ENCODE peak calls at places on chromosomes 13 and 19, in five cellular contexts. One of them, this sample, is unnamed.

GRCh38 chr19:34273121-34273845 is 18.9 kb downstream of the GARRE1 start:
- DNase-seq in upper lobe of right lung: no peak
- DNase-seq in tibial artery: no peak
- DNase-seq in cardiac muscle cell: no peak
- DNase-seq in choroid plexus epithelial cell: no peak
- DNase-seq in this sample: no peak

GRCh38 chr13:95122063-95122462 is 179.2 kb downstream of the ABCC4 start:
- DNase-seq in upper lobe of right lung: no peak
- DNase-seq in tibial artery: no peak
- DNase-seq in choroid plexus epithelial cell: no peak
- DNase-seq in cardiac muscle cell: no peak
- DNase-seq in this sample: no peak

GRCh38 chr19:5309438-5310204 is 31.0 kb downstream of the PTPRS start:
- DNase-seq in cardiac muscle cell: no peak
- DNase-seq in upper lobe of right lung: no peak
- DNase-seq in tibial artery: no peak
- DNase-seq in choroid plexus epithelial cell: no peak
- DNase-seq in this sample: peak; percentile 21

GRCh38 chr19:38385804-38386257 is 2.0 kb downstream of the GGN start:
- DNase-seq in tibial artery: no peak
- DNase-seq in cardiac muscle cell: no peak
- DNase-seq in choroid plexus epithelial cell: no peak
- DNase-seq in upper lobe of right lung: no peak
- DNase-seq in this sample: no peak

GRCh38 chr13:68234278-68234677 is 1004.1 kb upstream of the PCDH9 start:
- DNase-seq in choroid plexus epithelial cell: peak; percentile 65
- DNase-seq in tibial artery: no peak
- DNase-seq in cardiac muscle cell: peak; percentile 5
- DNase-seq in upper lobe of right lung: no peak
- DNase-seq in this sample: no peak

GRCh38 chr13:112970552-112971287 is 1.7 kb downstream of the MCF2L start:
- DNase-seq in choroid plexus epithelial cell: no peak
- DNase-seq in tibial artery: peak; percentile 25
- DNase-seq in upper lobe of right lung: peak; percentile 31
- DNase-seq in cardiac muscle cell: no peak
- DNase-seq in this sample: no peak

GRCh38 chr13:60869941-60870613 is 473.1 kb downstream of the TDRD3 start:
- DNase-seq in choroid plexus epithelial cell: no peak
- DNase-seq in tibial artery: no peak
- DNase-seq in cardiac muscle cell: no peak
- DNase-seq in upper lobe of right lung: no peak
- DNase-seq in this sample: no peak

GRCh38 chr19:28535352-28535775 is 677.6 kb downstream of the UQCRFS1 start:
- DNase-seq in choroid plexus epithelial cell: no peak
- DNase-seq in upper lobe of right lung: no peak
- DNase-seq in tibial artery: no peak
- DNase-seq in cardiac muscle cell: no peak
- DNase-seq in this sample: no peak

GRCh38 chr13:36282818-36283432 is 14.7 kb downstream of the CCDC169 start:
- DNase-seq in cardiac muscle cell: peak; percentile 62
- DNase-seq in choroid plexus epithelial cell: peak; percentile 65
- DNase-seq in upper lobe of right lung: no peak
- DNase-seq in tibial artery: no peak
- DNase-seq in this sample: peak; percentile 77

GRCh38 chr13:98954313-98954712 is 23.6 kb downstream of the DOCK9 start:
- DNase-seq in cardiac muscle cell: no peak
- DNase-seq in upper lobe of right lung: no peak
- DNase-seq in tibial artery: no peak
- DNase-seq in choroid plexus epithelial cell: peak; percentile 54
- DNase-seq in this sample: no peak

GRCh38 chr19:39297931-39298634 is 1.9 kb downstream of the IFNL1 start:
- DNase-seq in upper lobe of right lung: peak; percentile 69
- DNase-seq in tibial artery: peak; percentile 45
- DNase-seq in cardiac muscle cell: no peak
- DNase-seq in choroid plexus epithelial cell: no peak
- DNase-seq in this sample: no peak

GRCh38 chr13:67390462-67391093 is 160.4 kb upstream of the PCDH9 start:
- DNase-seq in upper lobe of right lung: no peak
- DNase-seq in tibial artery: no peak
- DNase-seq in cardiac muscle cell: no peak
- DNase-seq in choroid plexus epithelial cell: peak; percentile 88
- DNase-seq in this sample: peak; percentile 4

GRCh38 chr13:111402441-111402840 is 82.0 kb downstream of the TEX29 start:
- DNase-seq in upper lobe of right lung: peak; percentile 40
- DNase-seq in tibial artery: peak; percentile 47
- DNase-seq in choroid plexus epithelial cell: no peak
- DNase-seq in cardiac muscle cell: no peak
- DNase-seq in this sample: no peak

GRCh38 chr19:4268816-4269430 is 10.1 kb upstream of the SHD start:
- DNase-seq in choroid plexus epithelial cell: no peak
- DNase-seq in upper lobe of right lung: no peak
- DNase-seq in cardiac muscle cell: no peak
- DNase-seq in tibial artery: no peak
- DNase-seq in this sample: no peak

GRCh38 chr19:4267101-4267900 is 11.8 kb upstream of the SHD start:
- DNase-seq in cardiac muscle cell: peak; percentile 72
- DNase-seq in tibial artery: no peak
- DNase-seq in choroid plexus epithelial cell: peak; percentile 60
- DNase-seq in upper lobe of right lung: peak; percentile 75
- DNase-seq in this sample: peak; percentile 40

GRCh38 chr19:4264812-4265211 is 14.3 kb upstream of the SHD start:
- DNase-seq in upper lobe of right lung: no peak
- DNase-seq in choroid plexus epithelial cell: no peak
- DNase-seq in tibial artery: no peak
- DNase-seq in cardiac muscle cell: no peak
- DNase-seq in this sample: no peak

GRCh38 chr19:4266253-4267000 is 12.6 kb upstream of the SHD start:
- DNase-seq in cardiac muscle cell: no peak
- DNase-seq in upper lobe of right lung: no peak
- DNase-seq in tibial artery: no peak
- DNase-seq in choroid plexus epithelial cell: no peak
- DNase-seq in this sample: no peak

DNA sequence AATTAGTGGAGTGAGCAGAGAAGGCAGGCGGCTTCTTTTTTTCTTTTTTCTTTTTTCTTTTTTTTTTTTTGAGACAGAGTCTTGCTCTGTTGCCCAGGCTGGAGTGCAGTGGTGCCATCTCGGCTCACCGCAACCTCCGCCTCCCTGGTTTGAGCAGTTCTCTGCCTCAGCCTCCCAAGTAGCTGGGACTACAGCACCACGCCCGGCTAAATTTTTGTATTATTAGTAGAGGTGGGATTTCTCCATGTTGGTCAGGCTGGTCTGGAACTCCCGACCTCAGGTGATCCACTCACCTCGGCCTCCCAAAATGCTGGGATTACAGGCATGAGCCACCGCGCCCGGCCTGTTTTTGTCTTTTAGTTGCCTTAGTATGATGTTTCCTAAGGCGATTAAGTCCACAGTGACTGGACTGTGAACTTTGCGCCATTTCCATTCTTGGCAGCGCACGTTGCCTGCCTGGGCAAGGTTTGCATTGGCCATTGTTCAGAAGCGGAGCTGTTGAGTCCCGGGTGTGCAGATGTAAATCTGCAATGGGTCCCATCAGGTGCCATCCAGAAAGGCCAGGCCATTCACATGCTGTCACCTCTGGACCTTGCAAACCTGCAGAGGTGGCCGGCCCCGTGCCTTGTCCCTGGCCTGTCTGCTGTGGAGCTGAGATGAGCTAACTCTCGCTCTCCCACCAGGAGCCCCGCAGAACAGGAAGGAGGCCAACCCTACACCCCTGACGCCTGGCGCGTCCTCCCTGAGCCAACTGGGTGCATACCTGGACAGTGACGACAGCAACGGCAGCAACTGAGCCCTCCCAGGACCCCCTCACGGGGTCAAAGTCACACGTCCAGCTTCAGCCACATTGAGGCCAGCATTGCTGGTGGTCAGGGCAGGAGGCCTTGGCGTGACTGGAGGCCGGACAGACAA is 10.9 kb upstream of the SHD start:
- DNase-seq in choroid plexus epithelial cell: no peak
- DNase-seq in cardiac muscle cell: no peak
- DNase-seq in upper lobe of right lung: no peak
- DNase-seq in tibial artery: no peak
- DNase-seq in this sample: no peak
- TF ChIP-seq CTCF in choroid plexus epithelial cell: no peak
- TF ChIP-seq CTCF in cardiac muscle cell: no peak
- TF ChIP-seq CTCF in upper lobe of right lung: no peak
- TF ChIP-seq CTCF in tibial artery: no peak
- TF ChIP-seq CTCF in this sample: no peak

GRCh38 chr19:10639836-10640235 is 14.3 kb upstream of the ILF3 start:
- DNase-seq in tibial artery: no peak
- DNase-seq in cardiac muscle cell: no peak
- DNase-seq in upper lobe of right lung: no peak
- DNase-seq in choroid plexus epithelial cell: no peak
- DNase-seq in this sample: no peak

GRCh38 chr19:10643166-10643967 is 10.8 kb upstream of the ILF3 start:
- DNase-seq in cardiac muscle cell: no peak
- DNase-seq in tibial artery: no peak
- DNase-seq in upper lobe of right lung: no peak
- DNase-seq in choroid plexus epithelial cell: no peak
- DNase-seq in this sample: no peak

GRCh38 chr19:10642473-10642872 is 11.7 kb upstream of the ILF3 start:
- DNase-seq in upper lobe of right lung: no peak
- DNase-seq in tibial artery: no peak
- DNase-seq in cardiac muscle cell: no peak
- DNase-seq in choroid plexus epithelial cell: no peak
- DNase-seq in this sample: no peak

GRCh38 chr19:10640361-10640760 is 13.8 kb upstream of the ILF3 start:
- DNase-seq in upper lobe of right lung: no peak
- DNase-seq in choroid plexus epithelial cell: no peak
- DNase-seq in cardiac muscle cell: no peak
- DNase-seq in tibial artery: no peak
- DNase-seq in this sample: no peak

DNA sequence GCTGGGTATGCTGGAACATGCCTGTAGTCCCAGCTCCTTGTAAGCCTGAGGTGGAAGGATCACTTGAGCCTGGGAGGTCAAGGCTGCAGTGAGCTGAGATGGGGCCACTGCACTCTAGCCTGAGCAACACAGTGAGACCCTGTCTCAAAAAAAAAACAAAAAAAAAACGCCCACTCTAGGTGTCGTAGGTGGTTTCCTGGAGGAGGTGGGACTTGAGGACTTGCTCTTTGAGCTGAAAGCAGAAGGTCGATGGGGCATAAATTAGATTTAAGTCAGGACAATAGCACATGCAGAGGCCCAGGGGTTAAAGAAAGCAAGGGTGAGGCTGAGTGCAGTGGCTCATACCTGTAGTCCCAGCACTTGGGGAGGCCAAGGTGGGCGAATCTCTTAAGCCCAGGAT is 12.9 kb upstream of the ILF3 start:
- DNase-seq in tibial artery: no peak
- DNase-seq in upper lobe of right lung: no peak
- DNase-seq in cardiac muscle cell: no peak
- DNase-seq in choroid plexus epithelial cell: no peak
- DNase-seq in this sample: no peak
- H3K4me3 ChIP-seq in tibial artery: no peak overlapping the region
- H3K4me3 ChIP-seq in upper lobe of right lung: no peak overlapping the region
- H3K4me3 ChIP-seq in cardiac muscle cell: no peak overlapping the region
- H3K4me3 ChIP-seq in choroid plexus epithelial cell: no peak overlapping the region
- H3K4me3 ChIP-seq in this sample: no peak overlapping the region

DNA sequence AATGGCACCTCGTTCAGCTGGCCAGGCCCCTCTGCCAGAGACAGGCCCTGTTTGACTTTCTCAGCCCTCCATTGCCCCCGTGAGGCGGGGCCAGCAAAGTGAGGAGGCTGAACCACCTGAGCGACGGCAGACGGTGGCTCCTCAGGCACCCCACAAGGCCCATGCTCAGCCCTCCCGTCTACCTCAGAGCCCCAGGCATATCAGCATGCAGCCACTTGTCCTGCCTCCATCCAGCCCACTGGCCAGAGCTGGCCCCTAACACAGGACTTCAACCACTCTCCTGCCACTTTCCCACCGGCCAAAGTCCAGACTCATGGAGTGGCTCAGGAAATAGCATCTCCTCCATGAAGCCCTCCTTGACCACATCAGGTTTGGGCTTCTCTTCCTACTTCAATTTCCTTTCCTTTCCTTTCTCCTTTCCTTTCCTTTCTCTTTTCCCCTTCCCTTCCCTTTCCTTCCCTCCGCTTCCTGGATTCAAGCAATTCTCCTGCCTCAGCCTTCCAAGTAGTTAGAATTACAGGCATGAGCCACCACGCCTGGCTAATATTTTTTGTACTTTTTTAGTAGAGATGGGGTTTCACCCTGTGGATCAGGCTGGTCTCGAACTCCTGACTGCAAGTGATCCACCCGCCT is 9.3 kb downstream of the SLC7A10 start:
- DNase-seq in upper lobe of right lung: no peak
- DNase-seq in choroid plexus epithelial cell: no peak
- DNase-seq in tibial artery: no peak
- DNase-seq in cardiac muscle cell: no peak
- DNase-seq in this sample: no peak
- TF ChIP-seq CTCF in upper lobe of right lung: no peak
- TF ChIP-seq CTCF in choroid plexus epithelial cell: no peak
- TF ChIP-seq CTCF in tibial artery: no peak
- TF ChIP-seq CTCF in cardiac muscle cell: no peak
- TF ChIP-seq CTCF in this sample: no peak

GRCh38 chr19:16586477-16586871 is 14.3 kb upstream of the SLC35E1 start:
- DNase-seq in upper lobe of right lung: no peak
- DNase-seq in tibial artery: no peak
- DNase-seq in choroid plexus epithelial cell: no peak
- DNase-seq in cardiac muscle cell: no peak
- DNase-seq in this sample: no peak

GRCh38 chr19:16588824-16589577 is 16.8 kb upstream of the SLC35E1 start:
- DNase-seq in upper lobe of right lung: no peak
- DNase-seq in cardiac muscle cell: no peak
- DNase-seq in tibial artery: no peak
- DNase-seq in choroid plexus epithelial cell: no peak
- DNase-seq in this sample: no peak

GRCh38 chr19:16589917-16590316 is 17.7 kb upstream of the SLC35E1 start:
- DNase-seq in choroid plexus epithelial cell: no peak
- DNase-seq in tibial artery: no peak
- DNase-seq in cardiac muscle cell: no peak
- DNase-seq in upper lobe of right lung: no peak
- DNase-seq in this sample: no peak

GRCh38 chr19:16587031-16588023 is 15.1 kb upstream of the SLC35E1 start:
- DNase-seq in upper lobe of right lung: no peak
- DNase-seq in choroid plexus epithelial cell: peak; percentile 32
- DNase-seq in cardiac muscle cell: peak; percentile 63
- DNase-seq in tibial artery: no peak
- DNase-seq in this sample: no peak

DNA sequence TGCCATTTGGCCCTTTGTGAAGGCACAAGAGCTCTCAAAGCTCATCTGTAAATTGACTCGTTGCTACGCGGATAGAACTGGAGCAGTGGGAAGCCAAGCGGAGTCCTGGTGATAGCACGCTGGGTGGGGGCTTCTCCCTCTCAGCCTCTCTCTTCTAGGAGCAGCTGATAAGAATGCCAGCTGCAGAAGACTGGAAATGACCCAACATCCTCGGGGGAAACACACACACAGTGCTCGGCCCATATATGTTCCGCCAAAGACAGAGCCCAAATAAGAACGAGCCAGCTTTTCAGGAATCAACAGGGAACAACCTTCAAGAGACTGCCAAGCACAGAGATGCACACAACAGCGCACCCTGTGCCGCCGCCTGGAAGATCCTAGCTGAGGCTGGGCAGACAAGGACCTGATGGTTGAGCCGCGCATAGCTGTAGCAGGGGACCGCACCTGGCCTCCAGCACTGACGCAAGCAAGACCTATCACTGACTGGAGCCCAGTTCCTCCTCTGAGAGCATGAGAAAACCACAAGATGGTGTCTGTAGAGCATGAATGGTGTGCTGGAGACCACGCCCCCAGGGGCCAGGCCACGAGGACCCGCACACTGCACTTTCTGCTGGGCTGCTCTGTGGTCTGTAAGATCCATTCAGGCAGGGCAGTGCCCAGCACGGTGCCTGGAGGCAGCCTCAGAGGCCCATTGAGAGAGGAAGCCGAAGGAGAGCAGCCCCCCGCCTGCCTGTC is 16.0 kb upstream of the SLC35E1 start:
- DNase-seq in choroid plexus epithelial cell: no peak
- DNase-seq in tibial artery: no peak
- DNase-seq in upper lobe of right lung: no peak
- DNase-seq in cardiac muscle cell: peak; percentile 55
- DNase-seq in this sample: peak; percentile 42
- H3K4me3 ChIP-seq in choroid plexus epithelial cell: no peak overlapping the region
- H3K4me3 ChIP-seq in tibial artery: peak overlapping the region; percentile 10
- H3K4me3 ChIP-seq in upper lobe of right lung: peak overlapping the region; percentile 25
- H3K4me3 ChIP-seq in cardiac muscle cell: no peak overlapping the region
- H3K4me3 ChIP-seq in this sample: peak overlapping the region; percentile 22

This sample was measured in fibroblast of the aortic adventitia.